ENCODE peak calls at places on chromosomes 5 and 9, in eight cellular contexts. I is fibroblast of gingiva; K is IMR-90; U is activated CD8-positive, alpha-beta memory T cell treated with anti-CD3 and anti-CD28 coated beads, Interleukin-2, amount 50 U/mL, for 48 hours; C is germinal center; P is epithelial cell of esophagus; T is activated effector memory CD4-positive, alpha-beta T cell treated with Interleukin-2 at 50 U/mL for 16 hours; Y is T-helper 22 cell. D is an unnamed sample.

GRCh38 chr5:149371296-149371962 is 7.7 kb downstream of the IL17B start:
- DNase-seq in I (peak), K (peak), U (peak), C (peak), P (peak), T (peak), Y (peak), D (no peak)

GRCh38 chr9:14438232-14438966 is 124.5 kb upstream of the NFIB start:
- DNase-seq in I (no peak), K (peak), U (no peak), C (no peak), P (no peak), T (no peak), Y (no peak), D (no peak)

GRCh38 chr9:76987594-76988200 is 31.8 kb upstream of the FOXB2 start:
- DNase-seq in I (peak), K (peak), U (no peak), C (peak), P (peak), T (no peak), Y (no peak), D (no peak)

GRCh38 chr5:119743927-119744326 is 114.6 kb downstream of the FAM170A start:
- DNase-seq in I (peak), K (peak), U (no peak), C (peak), P (peak), T (no peak), Y (no peak), D (no peak)

GRCh38 chr9:137762414-137763061 is 115.0 kb upstream of the CACNA1B start:
- DNase-seq in I (peak), K (peak), U (no peak), C (no peak), P (no peak), T (no peak), Y (no peak), D (no peak)

GRCh38 chr5:95076395-95077165 is 208.3 kb downstream of the MCTP1 start:
- DNase-seq in I (no peak), K (no peak), U (no peak), C (no peak), P (no peak), T (no peak), Y (no peak), D (no peak)

GRCh38 chr5:61860978-61861377 is 445.0 kb upstream of the KIF2A start:
- DNase-seq in I (no peak), K (no peak), U (no peak), C (no peak), P (no peak), T (no peak), Y (no peak), D (no peak)

GRCh38 chr5:138770977-138771376 is 17.8 kb downstream of the CTNNA1 start:
- DNase-seq in I (no peak), K (no peak), U (no peak), C (no peak), P (no peak), T (no peak), Y (no peak), D (no peak)

GRCh38 chr9:132324425-132324824 is 30.4 kb downstream of the SETX start:
- DNase-seq in I (no peak), K (no peak), U (no peak), C (no peak), P (no peak), T (no peak), Y (no peak), D (no peak)

GRCh38 chr5:77138981-77139380 is 51.9 kb upstream of the ZBED3 start:
- DNase-seq in I (peak), K (peak), U (no peak), C (no peak), P (no peak), T (no peak), Y (no peak), D (no peak)

GRCh38 chr5:83436276-83436675 is 35.3 kb upstream of the VCAN start:
- DNase-seq in I (no peak), K (no peak), U (no peak), C (no peak), P (no peak), T (no peak), Y (no peak), D (no peak)

GRCh38 chr9:19049872-19050636 is 827 bp downstream of the RRAGA start:
- DNase-seq in I (peak), K (peak), U (no peak), C (peak), P (peak), T (no peak), Y (no peak), D (no peak)

GRCh38 chr9:70405808-70406445 is 8.5 kb downstream of the KLF9 start:
- DNase-seq in I (no peak), K (no peak), U (no peak), C (no peak), P (no peak), T (no peak), Y (no peak), D (no peak)

GRCh38 chr9:128629852-128630545 is 26.6 kb downstream of the DYNC2I2 start:
- DNase-seq in I (no peak), K (no peak), U (no peak), C (no peak), P (no peak), T (no peak), Y (no peak), D (no peak)

GRCh38 chr5:83553000-83553486 is 81.5 kb downstream of the VCAN start:
- DNase-seq in I (peak), K (peak), U (no peak), C (no peak), P (no peak), T (no peak), Y (no peak), D (no peak)

GRCh38 chr9:9079473-9079872 is 1279.9 kb upstream of the DMAC1 start:
- DNase-seq in I (no peak), K (no peak), U (no peak), C (no peak), P (no peak), T (no peak), Y (no peak), D (no peak)

GRCh38 chr5:112685929-112686328 is 51.8 kb upstream of the APC start:
- DNase-seq in I (peak), K (peak), U (no peak), C (no peak), P (no peak), T (no peak), Y (no peak), D (no peak)